ENCODE peak calls at places on chromosomes 5 and 9, in four cellular contexts. J is WTC11, A is HepG2, S is K562. K is an unnamed sample.

GRCh38 chr5:22916393-22916792 is 63.2 kb upstream of the CDH12 start:
- DNase-seq in J (no peak), A (no peak), S (no peak), K (no peak)

GRCh38 chr9:124197177-124198095 is 60.3 kb upstream of the NEK6 start:
- DNase-seq in J (no peak), A (no peak), S (no peak), K (no peak)

GRCh38 chr9:107263289-107263688 is 19.8 kb upstream of the RAD23B start:
- DNase-seq in J (no peak), A (no peak), S (no peak), K (no peak)

GRCh38 chr9:93649610-93650261 is 73.4 kb downstream of the PHF2 start:
- DNase-seq in J (peak; percentile 0), A (no peak), S (no peak), K (no peak)

GRCh38 chr5:30500513-30500912 is 693.0 kb upstream of the CDH6 start:
- DNase-seq in J (no peak), A (no peak), S (no peak), K (no peak)

GRCh38 chr9:91071185-91071990 is 269.8 kb downstream of the SYK start:
- DNase-seq in J (no peak), A (peak; percentile 76), S (no peak), K (no peak)

GRCh38 chr5:55407059-55407684 is 99.4 kb downstream of the MTREX start:
- DNase-seq in J (no peak), A (peak; percentile 27), S (no peak), K (peak; percentile 26)

GRCh38 chr5:118611332-118611945 is 376.9 kb downstream of the DTWD2 start:
- DNase-seq in J (peak; percentile 52), A (peak; percentile 10), S (peak; percentile 26), K (peak; percentile 36)

GRCh38 chr5:175853573-175854230 is 17.7 kb upstream of the CPLX2 start:
- DNase-seq in J (no peak), A (peak; percentile 89), S (no peak), K (no peak)

GRCh38 chr9:16367605-16368424 is 502.7 kb downstream of the BNC2 start:
- DNase-seq in J (no peak), A (no peak), S (no peak), K (no peak)

GRCh38 chr5:172059661-172060100 is 53.2 kb upstream of the FBXW11 start:
- DNase-seq in J (no peak), A (peak; percentile 19), S (peak; percentile 51), K (peak; percentile 61)

GRCh38 chr9:136551401-136552116 is 5.7 kb upstream of the NOTCH1 start:
- DNase-seq in J (peak; percentile 76), A (no peak), S (peak; percentile 78), K (no peak)

GRCh38 chr9:16744386-16744785 is 126.1 kb downstream of the BNC2 start:
- DNase-seq in J (no peak), A (no peak), S (no peak), K (no peak)

GRCh38 chr9:125360621-125361020 is 99.0 kb downstream of the GAPVD1 start:
- DNase-seq in J (no peak), A (no peak), S (no peak), K (no peak)

GRCh38 chr9:138037140-138037539 is 159.6 kb downstream of the CACNA1B start:
- DNase-seq in J (no peak), A (no peak), S (no peak), K (no peak)

GRCh38 chr5:129771058-129771838 is 23.4 kb downstream of the MINAR2 start:
- DNase-seq in J (peak; percentile 65), A (peak; percentile 59), S (peak; percentile 22), K (peak; percentile 53)

GRCh38 chr9:14554866-14555265 is 138.4 kb downstream of the ZDHHC21 start:
- DNase-seq in J (no peak), A (no peak), S (no peak), K (no peak)

GRCh38 chr5:143205386-143205785 is 198.1 kb downstream of the NR3C1 start:
- DNase-seq in J (no peak), A (no peak), S (no peak), K (no peak)

GRCh38 chr5:139709587-139710369 is 61.6 kb downstream of the CXXC5 start:
- DNase-seq in J (peak; percentile 82), A (no peak), S (no peak), K (no peak)

GRCh38 chr5:122078116-122078865 is at the start of gene LOX:
- DNase-seq in J (peak; percentile 48), A (peak; percentile 47), S (no peak), K (peak; percentile 68)

GRCh38 chr5:171855798-171856772 is 70.5 kb downstream of the SMIM23 start:
- DNase-seq in J (no peak), A (no peak), S (no peak), K (no peak)

GRCh38 chr5:13866792-13867191 is 77.7 kb downstream of the DNAH5 start:
- DNase-seq in J (peak; percentile 62), A (peak; percentile 21), S (peak; percentile 41), K (peak; percentile 28)

GRCh38 chr9:35116539-35116897 is 856 bp upstream of the ATOSB start:
- DNase-seq in J (no peak), A (no peak), S (no peak), K (no peak)

GRCh38 chr9:77271023-77271690 is 93.8 kb downstream of the VPS13A start:
- DNase-seq in J (no peak), A (no peak), S (no peak), K (no peak)

GRCh38 chr5:5645198-5645597 is 222.7 kb downstream of the ICE1 start:
- DNase-seq in J (no peak), A (no peak), S (no peak), K (no peak)

GRCh38 chr5:158431369-158432029 is 572.6 kb upstream of the CLINT1 start:
- DNase-seq in J (no peak), A (no peak), S (no peak), K (no peak)

GRCh38 chr9:83656032-83656680 is 33.2 kb downstream of the IDNK start:
- DNase-seq in J (no peak), A (no peak), S (no peak), K (no peak)

GRCh38 chr9:128818839-128819715 is 777 bp downstream of the ENDOG start:
- DNase-seq in J (peak; percentile 52), A (no peak), S (no peak), K (no peak)

GRCh38 chr9:93297659-93298497 is 113.9 kb downstream of the WNK2 start:
- DNase-seq in J (peak; percentile 50), A (no peak), S (no peak), K (peak; percentile 5)

GRCh38 chr9:105912157-105912867 is 218.0 kb downstream of the TMEM38B start:
- DNase-seq in J (no peak), A (no peak), S (no peak), K (no peak)

GRCh38 chr5:159340511-159340910 is 10.2 kb upstream of the IL12B start:
- DNase-seq in J (no peak), A (no peak), S (no peak), K (no peak)

GRCh38 chr9:134485653-134486052 is 155.9 kb upstream of the COL5A1 start:
- DNase-seq in J (no peak), A (no peak), S (no peak), K (no peak)

DNA sequence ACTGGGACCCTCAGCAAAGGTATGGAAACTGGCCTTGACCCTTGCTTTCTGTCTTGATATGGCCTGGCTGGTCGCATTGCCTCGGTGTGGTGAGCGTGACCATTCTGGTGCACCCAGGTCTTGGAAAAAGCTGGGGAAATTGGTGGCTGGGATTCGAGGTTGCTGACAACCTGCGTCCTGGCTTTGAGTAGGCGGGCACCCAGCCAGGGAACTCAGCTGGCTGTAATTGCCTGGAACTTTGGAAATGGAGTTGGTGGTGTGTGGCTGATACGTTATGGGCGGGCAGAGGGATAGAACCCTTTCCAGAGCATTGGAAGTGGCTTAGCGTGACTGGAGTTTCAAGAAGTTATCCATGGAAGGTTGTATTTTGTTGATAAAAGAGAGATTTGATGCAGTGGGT is 35.2 kb downstream of the KCNMB1 start:
- DNase-seq in J (no peak), A (no peak), S (no peak), K (no peak)
- TF ChIP-seq ELF4 in J (no peak), A (no peak), S (no peak), K (no peak)

DNA sequence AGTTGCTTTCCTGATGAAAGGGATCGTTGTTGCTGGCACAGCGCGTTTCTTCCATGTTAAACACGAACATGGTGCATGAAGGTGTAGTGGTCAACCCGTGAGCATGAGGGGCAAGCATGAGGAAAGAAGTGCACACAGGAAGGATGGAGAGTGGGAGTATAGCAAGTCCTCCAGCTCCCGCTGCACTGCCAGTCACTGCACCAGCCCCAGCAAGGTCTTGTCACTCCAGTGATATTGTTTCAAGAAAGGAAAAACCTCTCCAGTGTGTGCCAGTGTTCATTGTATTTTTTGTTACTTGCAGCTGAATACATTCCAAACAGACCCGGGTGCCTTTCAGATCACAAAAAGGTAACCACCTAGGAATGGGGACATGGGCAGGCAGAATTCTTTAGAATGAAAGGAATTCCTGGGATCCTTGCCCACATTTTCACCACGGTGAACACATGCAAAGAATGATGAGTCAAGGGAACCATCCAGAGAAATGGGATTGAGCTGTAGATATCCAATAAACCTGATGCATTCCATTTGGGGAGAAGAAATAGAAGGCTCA is 186.3 kb downstream of the AOPEP start:
- DNase-seq in J (no peak), A (peak; percentile 73), S (no peak), K (no peak)
- TF ChIP-seq ELF4 in J (no peak), A (no peak), S (no peak), K (no peak)

GRCh38 chr5:99928490-99928889 is 606.7 kb upstream of the FAM174A start:
- DNase-seq in J (no peak), A (no peak), S (no peak), K (no peak)
- TF ChIP-seq ELF4 in J (no peak), A (no peak), S (no peak), K (no peak)

GRCh38 chr5:178229861-178230260 is 2.7 kb downstream of the PHYKPL start:
- DNase-seq in J (no peak), A (no peak), S (no peak), K (no peak)

GRCh38 chr5:178228609-178229008 is 4.0 kb downstream of the PHYKPL start:
- DNase-seq in J (no peak), A (no peak), S (no peak), K (no peak)

GRCh38 chr5:178227929-178228328 is 4.7 kb downstream of the PHYKPL start:
- DNase-seq in J (no peak), A (no peak), S (no peak), K (no peak)

GRCh38 chr5:178225174-178225573 is 7.4 kb downstream of the PHYKPL start:
- DNase-seq in J (no peak), A (no peak), S (no peak), K (no peak)

DNA sequence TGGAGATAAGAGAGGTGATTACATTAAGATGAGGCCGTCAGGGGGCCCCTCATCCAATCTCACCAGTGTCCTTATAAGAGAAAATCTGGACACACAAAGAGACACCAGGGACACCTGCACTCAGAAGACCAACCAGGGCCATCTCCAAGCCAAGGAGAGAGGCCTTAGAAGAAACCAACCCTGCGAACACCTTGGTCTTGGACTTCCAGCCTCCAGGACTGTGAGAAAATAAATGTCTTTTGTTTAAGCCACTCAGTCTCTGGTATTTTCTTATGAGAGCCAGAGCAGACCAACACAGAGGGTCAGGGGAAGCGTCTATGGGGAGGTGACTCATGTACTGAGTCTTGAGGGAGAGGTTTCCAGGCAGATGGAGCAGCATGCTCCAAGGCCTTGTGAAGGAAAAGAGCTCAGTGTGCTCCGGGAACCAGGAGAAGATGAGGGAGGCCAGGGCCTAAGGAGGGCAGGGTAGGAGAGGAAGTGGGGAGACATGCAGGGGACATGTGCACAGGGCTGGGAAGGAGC is 5.4 kb downstream of the PHYKPL start:
- DNase-seq in J (no peak), A (no peak), S (no peak), K (no peak)
- TF ChIP-seq ELF4 in J (no peak), A (no peak), S (no peak), K (no peak)

GRCh38 chr5:27015758-27016157 is 22.6 kb downstream of the CDH9 start:
- DNase-seq in J (no peak), A (no peak), S (no peak), K (no peak)
- TF ChIP-seq ELF4 in J (no peak), A (no peak), S (no peak), K (no peak)

K was measured in HEK293T.